ENCODE peak calls at places on chromosomes 3 and 15, in six cellular contexts. U, N, C, I, B and P are unnamed samples.

GRCh38 chr3:50550079-50550736 is 17.3 kb downstream of the C3orf18 start:
- DNase-seq in I (peak), C (peak), U (peak), B (peak), N (peak), P (no peak)

GRCh38 chr15:42728562-42728961 is 8.4 kb downstream of the CDAN1 start:
- DNase-seq in N (no peak), B (no peak), I (no peak), U (no peak), C (no peak), P (no peak)

GRCh38 chr3:194051554-194052175 is 84.3 kb upstream of the HES1 start:
- DNase-seq in B (no peak), C (no peak), I (no peak), N (no peak), U (no peak), P (no peak)

GRCh38 chr3:126284258-126284904 is 72.8 kb downstream of the KLF15 start:
- DNase-seq in N (no peak), C (no peak), B (no peak), U (peak), I (no peak), P (no peak)

GRCh38 chr15:44550256-44550655 is 13.3 kb downstream of the EIF3J start:
- DNase-seq in B (no peak), N (no peak), I (no peak), U (peak), C (no peak), P (no peak)

GRCh38 chr15:40452296-40453090 is 11.7 kb downstream of the BAHD1 start:
- DNase-seq in N (no peak), B (no peak), I (no peak), U (no peak), C (no peak), P (no peak)

GRCh38 chr3:188584958-188585689 is 431.2 kb downstream of the LPP start:
- DNase-seq in N (no peak), I (no peak), U (peak), C (no peak), B (no peak), P (no peak)

GRCh38 chr15:84886984-84887299 is 2.5 kb downstream of the SLC28A1 start:
- DNase-seq in N (no peak), U (no peak), I (no peak), C (no peak), B (no peak), P (no peak)

GRCh38 chr3:50503947-50504346 is 513 bp upstream of the CACNA2D2 start:
- DNase-seq in C (no peak), U (no peak), N (no peak), B (no peak), I (no peak), P (no peak)

GRCh38 chr3:30368978-30369377 is 237.4 kb upstream of the TGFBR2 start:
- DNase-seq in B (no peak), I (no peak), U (peak), N (no peak), C (no peak), P (no peak)

GRCh38 chr3:136350557-136350956 is 100.4 kb downstream of the PCCB start:
- DNase-seq in I (no peak), B (peak), U (peak), C (no peak), N (no peak), P (no peak)

GRCh38 chr3:153809097-153809496 is 312.1 kb upstream of the ARHGEF26 start:
- DNase-seq in U (no peak), B (no peak), I (no peak), C (no peak), N (no peak), P (no peak)

GRCh38 chr3:101134331-101134730 is 141.1 kb upstream of the ABI3BP start:
- DNase-seq in U (no peak), C (no peak), N (no peak), B (no peak), I (no peak), P (no peak)

GRCh38 chr3:66099541-66100065 is 60.9 kb upstream of the MAGI1 start:
- DNase-seq in I (no peak), C (no peak), N (no peak), U (no peak), B (no peak), P (no peak)

GRCh38 chr15:95718441-95718840 is 612.1 kb upstream of the NR2F2 start:
- DNase-seq in N (no peak), I (no peak), C (no peak), B (no peak), U (no peak), P (no peak)

GRCh38 chr3:50003216-50003615 is 63.3 kb downstream of the RBM6 start:
- DNase-seq in U (peak), I (no peak), C (no peak), B (no peak), N (no peak), P (no peak)

GRCh38 chr3:126021224-126021623 is 52.2 kb downstream of the ROPN1B start:
- DNase-seq in I (peak), N (no peak), U (no peak), C (no peak), B (no peak), P (no peak)

GRCh38 chr3:50628601-50629000 is 11.7 kb downstream of the MAPKAPK3 start:
- DNase-seq in U (no peak), I (no peak), C (no peak), N (no peak), B (no peak), P (no peak)